ENCODE peak calls at places on chromosomes 5 and 9, in nine cellular contexts. U is right atrium auricular region, N is Panc1, Y is heart right ventricle, I is IMR-90, S is RWPE1, T is WTC11, E is mucosa of descending colon, O is progenitor cell of endocrine pancreas. X is an unnamed sample.

GRCh38 chr5:128213340-128213739 is 129.8 kb downstream of the SLC12A2 start:
- DNase-seq in U (no peak), N (peak; percentile 53), Y (peak; percentile 59), I (peak; percentile 77), S (peak; percentile 64), T (peak; percentile 59), E (no peak), O (peak; percentile 31), X (peak; percentile 65)

GRCh38 chr5:138869038-138869437 is 6.1 kb downstream of the LRRTM2 start:
- DNase-seq in U (no peak), N (no peak), Y (no peak), I (no peak), S (no peak), T (no peak), E (no peak), O (no peak), X (no peak)

GRCh38 chr9:128863647-128864046 is 18.1 kb downstream of the KYAT1 start:
- DNase-seq in U (peak; percentile 78), N (no peak), Y (peak; percentile 65), I (peak; percentile 36), S (peak; percentile 85), T (peak; percentile 95), E (peak; percentile 76), O (peak; percentile 86), X (peak; percentile 89)

GRCh38 chr5:128135286-128135685 is 51.7 kb downstream of the SLC12A2 start:
- DNase-seq in U (no peak), N (no peak), Y (no peak), I (peak; percentile 30), S (no peak), T (no peak), E (no peak), O (no peak), X (no peak)

GRCh38 chr9:134381671-134382505 is 55.6 kb downstream of the RXRA start:
- DNase-seq in U (no peak), N (no peak), Y (peak; percentile 70), I (no peak), S (no peak), T (no peak), E (peak; percentile 77), O (no peak), X (no peak)

GRCh38 chr5:147509041-147509709 is 693 bp downstream of the DPYSL3 start:
- DNase-seq in U (peak; percentile 66), N (no peak), Y (peak; percentile 23), I (peak; percentile 16), S (peak; percentile 38), T (peak; percentile 43), E (peak; percentile 54), O (peak; percentile 9), X (peak; percentile 24)

GRCh38 chr9:126471084-126471611 is 142.6 kb upstream of the LMX1B start:
- DNase-seq in U (peak; percentile 77), N (no peak), Y (peak; percentile 50), I (peak; percentile 52), S (no peak), T (no peak), E (peak; percentile 82), O (no peak), X (no peak)

GRCh38 chr5:61004448-61004847 is 59.4 kb downstream of the NDUFAF2 start:
- DNase-seq in U (no peak), N (no peak), Y (no peak), I (peak; percentile 40), S (no peak), T (no peak), E (no peak), O (no peak), X (no peak)

GRCh38 chr9:128494108-128494742 is 10.3 kb upstream of the GLE1 start:
- DNase-seq in U (peak; percentile 74), N (no peak), Y (peak; percentile 64), I (no peak), S (no peak), T (no peak), E (peak; percentile 82), O (no peak), X (no peak)

GRCh38 chr5:132273631-132274030 is 16.1 kb downstream of the PDLIM4 start:
- DNase-seq in U (no peak), N (no peak), Y (no peak), I (no peak), S (no peak), T (no peak), E (no peak), O (no peak), X (no peak)

GRCh38 chr5:59204114-59204897 is 621.4 kb downstream of the RAB3C start:
- DNase-seq in U (no peak), N (no peak), Y (no peak), I (no peak), S (no peak), T (no peak), E (no peak), O (no peak), X (no peak)

GRCh38 chr9:68625559-68625958 is 79.5 kb upstream of the PIP5K1B start:
- DNase-seq in U (no peak), N (no peak), Y (no peak), I (no peak), S (no peak), T (no peak), E (no peak), O (no peak), X (no peak)

GRCh38 chr9:120702075-120702474 is 12.2 kb downstream of the MEGF9 start:
- DNase-seq in U (no peak), N (no peak), Y (no peak), I (peak; percentile 35), S (no peak), T (no peak), E (no peak), O (no peak), X (no peak)

GRCh38 chr9:116075191-116075590 is 78.4 kb upstream of the PAPPA start:
- DNase-seq in U (no peak), N (no peak), Y (no peak), I (peak; percentile 97), S (peak; percentile 48), T (no peak), E (no peak), O (no peak), X (no peak)

GRCh38 chr5:36874465-36874864 is 2.1 kb upstream of the NIPBL start:
- DNase-seq in U (no peak), N (no peak), Y (no peak), I (no peak), S (no peak), T (no peak), E (no peak), O (no peak), X (no peak)

GRCh38 chr9:128282500-128282899 is 6.4 kb downstream of the SWI5 start:
- DNase-seq in U (no peak), N (no peak), Y (no peak), I (peak; percentile 76), S (no peak), T (no peak), E (no peak), O (no peak), X (no peak)

GRCh38 chr5:158928405-158928804 is 171.3 kb downstream of the EBF1 start:
- DNase-seq in U (no peak), N (no peak), Y (no peak), I (no peak), S (no peak), T (no peak), E (no peak), O (no peak), X (no peak)

GRCh38 chr9:86637515-86637914 is 283.3 kb upstream of the TUT7 start:
- DNase-seq in U (no peak), N (no peak), Y (peak; percentile 26), I (peak; percentile 39), S (peak; percentile 16), T (peak; percentile 86), E (no peak), O (peak; percentile 37), X (peak; percentile 89)

GRCh38 chr9:35729700-35730485 is 2.1 kb downstream of the TLN1 start:
- DNase-seq in U (peak; percentile 74), N (no peak), Y (peak; percentile 61), I (peak; percentile 91), S (peak; percentile 81), T (peak; percentile 28), E (peak; percentile 79), O (no peak), X (no peak)
- TF ChIP-seq CTCF in U (peak; percentile 65), N (peak; percentile 79), Y (peak; percentile 21), I (peak; percentile 68), S (peak; percentile 76), T (no peak), E (peak; percentile 18), O (peak; percentile 54), X (peak; percentile 60)

DNA sequence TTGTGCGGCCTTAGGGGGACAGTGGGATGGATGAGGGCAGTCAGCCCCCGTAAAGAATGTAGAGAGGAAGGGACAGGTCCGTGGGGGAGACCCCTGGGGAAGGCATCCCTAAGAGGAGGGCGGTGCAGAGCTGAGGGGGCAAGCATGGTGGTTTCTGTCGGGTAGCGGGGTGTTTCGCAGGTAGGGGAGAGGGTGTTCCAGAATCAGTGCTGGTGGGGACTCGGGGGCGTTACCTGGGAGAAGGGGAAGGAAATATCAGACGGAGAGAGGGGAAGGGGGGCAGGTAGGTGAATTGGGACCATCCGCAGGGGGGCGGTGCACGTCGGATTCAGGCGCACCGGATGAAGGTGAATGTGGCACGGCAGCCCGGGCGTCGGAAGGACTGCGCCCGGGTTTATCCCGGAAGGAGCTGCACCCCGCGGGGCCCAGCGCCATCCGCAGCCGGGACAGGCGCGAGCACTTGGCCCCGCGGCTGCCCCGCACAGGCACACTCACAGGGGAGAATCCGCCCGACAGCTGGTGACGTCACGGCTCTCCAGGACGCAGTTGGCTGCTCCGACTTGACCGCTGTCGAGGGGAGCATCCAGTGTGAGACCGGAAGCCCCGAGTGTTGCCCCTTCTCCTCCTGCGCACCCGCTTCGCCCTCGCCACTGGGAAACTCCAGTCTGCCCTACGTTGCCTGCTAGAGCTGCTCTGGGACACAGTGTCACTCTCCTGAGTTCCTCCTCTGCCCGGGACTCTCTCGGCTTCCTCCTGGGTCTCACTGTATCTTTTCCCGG is 1.3 kb downstream of the CD72 start:
- DNase-seq in U (peak; percentile 82), N (no peak), Y (peak; percentile 77), I (peak; percentile 69), S (peak; percentile 46), T (peak; percentile 66), E (peak; percentile 88), O (no peak), X (peak; percentile 43)
- TF ChIP-seq CTCF in U (peak; percentile 23), N (no peak), Y (no peak), I (no peak), S (no peak), T (no peak), E (no peak), O (peak; percentile 19), X (no peak)

DNA sequence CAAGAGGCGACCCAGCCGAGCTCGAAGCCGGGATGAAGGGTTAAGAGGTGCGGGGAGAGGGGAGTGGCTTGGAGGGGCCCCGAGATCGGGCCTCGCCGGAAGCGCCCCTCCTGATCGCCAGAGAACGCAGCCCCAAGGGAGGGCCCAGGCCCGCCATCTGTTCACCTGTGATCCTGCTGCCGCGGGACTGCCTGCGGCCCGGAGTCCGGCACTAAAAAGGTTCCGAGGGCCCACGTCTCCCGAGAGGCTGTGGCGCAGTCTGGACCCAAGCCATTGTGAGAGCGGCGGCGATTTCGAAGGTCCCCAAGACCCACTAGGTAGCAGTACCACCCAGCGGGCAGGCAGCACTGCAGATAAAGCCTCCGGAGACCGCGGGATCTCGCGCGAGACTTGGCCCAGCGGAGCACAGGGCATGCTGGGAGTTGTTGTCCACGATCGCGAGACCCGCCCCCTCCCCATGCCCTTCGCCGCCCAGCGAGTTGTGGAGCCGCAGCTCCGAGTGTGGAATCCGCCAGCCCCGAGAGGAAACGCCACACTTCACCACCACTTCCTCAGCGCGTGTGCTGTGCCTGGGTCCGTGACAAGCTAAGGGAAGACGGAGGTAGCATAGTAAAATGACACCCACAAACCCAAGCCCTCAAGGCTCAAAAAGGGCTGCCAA is at the start of gene KIAA1191:
- DNase-seq in U (peak; percentile 95), N (peak; percentile 69), Y (peak; percentile 96), I (peak; percentile 87), S (peak; percentile 92), T (peak; percentile 88), E (peak; percentile 98), O (peak; percentile 79), X (peak; percentile 82)
- TF ChIP-seq CTCF in U (peak; percentile 58), N (no peak), Y (no peak), I (peak; percentile 37), S (no peak), T (no peak), E (no peak), O (no peak), X (no peak)

GRCh38 chr5:78221964-78222451 is 72.5 kb downstream of the AP3B1 start:
- DNase-seq in U (no peak), N (no peak), Y (no peak), I (peak; percentile 4), S (no peak), T (peak; percentile 25), E (no peak), O (no peak), X (no peak)
- TF ChIP-seq CTCF in U (no peak), N (peak; percentile 55), Y (no peak), I (no peak), S (no peak), T (no peak), E (no peak), O (no peak), X (peak; percentile 14)

X was measured in neural crest cell.